ENCODE peak calls at places on chromosomes 1 and 21, in ten cellular contexts. H is mucosa of gallbladder; T is activated naive CD4-positive, alpha-beta T cell; G is colonic mucosa; S is frontal cortex; P is CD8-positive, alpha-beta T cell; I is RWPE1; Y is NCI-H1694 treated with DMSO at 0.1 percent for 48 hours; V is SW480; Z is prostate gland. Q is an unnamed sample.

GRCh38 chr1:245475961-245476522 is 321.3 kb downstream of the KIF26B start:
- DNase-seq in Y (no peak), P (no peak), S (no peak), T (no peak), V (no peak), G (no peak), I (no peak), Z (no peak), H (no peak), Q (no peak)

GRCh38 chr1:92536593-92537332 is 50.0 kb upstream of the GFI1 start:
- DNase-seq in T (no peak), P (no peak), V (peak), G (no peak), Y (no peak), I (no peak), S (no peak), H (no peak), Z (no peak), Q (no peak)

GRCh38 chr21:34886554-34887385 is 162.3 kb downstream of the RUNX1 start:
- DNase-seq in T (no peak), Z (no peak), H (no peak), V (peak), S (no peak), P (no peak), Y (no peak), G (peak), I (no peak), Q (no peak)

GRCh38 chr1:58577676-58578073 is 623 bp upstream of the TACSTD2 start:
- DNase-seq in T (no peak), Z (no peak), V (no peak), P (no peak), G (no peak), I (no peak), H (no peak), S (no peak), Y (no peak), Q (no peak)

GRCh38 chr1:217274416-217274815 is 356.5 kb downstream of the GPATCH2 start:
- DNase-seq in S (no peak), V (no peak), T (no peak), H (no peak), Y (no peak), P (no peak), G (no peak), Z (no peak), I (no peak), Q (no peak)

GRCh38 chr1:71047635-71048607 is at the start of gene PTGER3:
- DNase-seq in P (peak), I (no peak), V (peak), Y (peak), Z (peak), T (no peak), H (peak), S (no peak), G (peak), Q (no peak)

GRCh38 chr1:199821029-199821779 is 206.3 kb upstream of the NR5A2 start:
- DNase-seq in S (no peak), I (no peak), G (peak), T (no peak), V (no peak), H (no peak), P (no peak), Y (no peak), Z (no peak), Q (no peak)

GRCh38 chr1:160537714-160538665 is 14.9 kb upstream of the SLAMF6 start:
- DNase-seq in Y (no peak), G (no peak), H (no peak), I (no peak), P (no peak), T (no peak), V (no peak), Z (no peak), S (no peak), Q (no peak)

GRCh38 chr1:38848069-38848468 is 11.5 kb downstream of the RRAGC start:
- DNase-seq in S (no peak), P (no peak), Y (no peak), Z (no peak), V (no peak), T (no peak), G (no peak), I (no peak), H (no peak), Q (no peak)

GRCh38 chr1:175338447-175339135 is 146.0 kb upstream of the KIAA0040 start:
- DNase-seq in S (no peak), P (peak), Y (no peak), Z (no peak), T (peak), V (peak), H (no peak), I (no peak), G (peak), Q (no peak)

GRCh38 chr1:172286629-172287076 is 133.8 kb upstream of the C1orf105 start:
- DNase-seq in Y (peak), Z (no peak), G (no peak), I (no peak), S (no peak), T (no peak), H (peak), P (no peak), V (no peak), Q (no peak)

GRCh38 chr1:9883585-9884449 is 26.3 kb downstream of the CTNNBIP1 start:
- DNase-seq in I (no peak), V (no peak), T (no peak), S (no peak), Y (no peak), P (no peak), G (no peak), H (no peak), Z (no peak), Q (no peak)

GRCh38 chr1:9606458-9606857 is 17.7 kb downstream of the TMEM201 start:
- DNase-seq in P (no peak), V (no peak), S (no peak), Y (no peak), T (no peak), H (no peak), I (no peak), Z (no peak), G (no peak), Q (no peak)

GRCh38 chr1:101993703-101994102 is 3.0 kb downstream of the OLFM3 start:
- DNase-seq in S (no peak), P (no peak), V (peak), Z (no peak), Y (no peak), H (no peak), T (no peak), G (no peak), I (no peak), Q (no peak)

GRCh38 chr1:218931331-218931730 is 242.3 kb upstream of the LYPLAL1 start:
- DNase-seq in I (no peak), Y (no peak), V (no peak), T (no peak), P (no peak), G (no peak), H (no peak), Z (no peak), S (no peak), Q (no peak)

GRCh38 chr1:33348194-33348593 is 27.3 kb upstream of the A3GALT2 start:
- DNase-seq in H (no peak), Y (no peak), G (no peak), I (no peak), V (no peak), T (no peak), P (no peak), S (no peak), Z (no peak), Q (no peak)

GRCh38 chr1:85656948-85657347 is 51.3 kb downstream of the ZNHIT6 start:
- DNase-seq in T (no peak), Y (no peak), S (no peak), V (no peak), I (peak), Z (no peak), H (no peak), P (no peak), G (no peak), Q (no peak)

GRCh38 chr21:44701023-44701400 is 4.0 kb downstream of the KRTAP10-12 start:
- DNase-seq in I (no peak), Z (no peak), H (no peak), V (no peak), S (no peak), G (no peak), P (no peak), Y (no peak), T (no peak), Q (no peak)

GRCh38 chr1:204267191-204267601 is 53.4 kb upstream of the GOLT1A start:
- DNase-seq in Z (no peak), H (no peak), G (no peak), P (no peak), Y (no peak), V (no peak), S (peak), I (no peak), T (no peak), Q (no peak)

GRCh38 chr1:205450448-205450847 is 5.4 kb downstream of the BLACAT1 start:
- DNase-seq in V (peak), G (no peak), P (no peak), S (no peak), Y (no peak), Z (no peak), T (no peak), I (no peak), H (no peak), Q (no peak)

GRCh38 chr1:170481000-170481399 is 51.0 kb upstream of the GORAB start:
- DNase-seq in P (no peak), H (no peak), Z (no peak), I (no peak), S (no peak), G (no peak), T (no peak), Y (no peak), V (no peak), Q (no peak)

GRCh38 chr21:41681336-41681801 is 85.5 kb downstream of the RIPK4 start:
- DNase-seq in P (no peak), H (peak), G (no peak), I (no peak), V (no peak), T (no peak), Y (no peak), Z (peak), S (no peak), Q (no peak)

GRCh38 chr1:224333309-224333926 is 3.4 kb upstream of the NVL start:
- DNase-seq in P (no peak), G (peak), H (no peak), V (peak), Z (peak), T (no peak), I (peak), S (peak), Y (peak), Q (no peak)

GRCh38 chr1:38392866-38393265 is 346.3 kb upstream of the POU3F1 start:
- DNase-seq in T (no peak), H (no peak), I (no peak), Y (no peak), V (no peak), P (no peak), S (no peak), Z (no peak), G (no peak), Q (no peak)

GRCh38 chr1:248901578-248901977 is 4.5 kb upstream of the PGBD2 start:
- DNase-seq in T (no peak), V (no peak), G (no peak), Z (no peak), S (no peak), Y (no peak), H (no peak), P (no peak), I (no peak), Q (no peak)

GRCh38 chr1:167221804-167222610 is 1.3 kb downstream of the POU2F1 start:
- DNase-seq in G (peak), Y (peak), V (peak), Z (peak), S (peak), I (peak), T (peak), H (peak), P (peak), Q (no peak)

GRCh38 chr21:33642896-33643657 is 776 bp downstream of the ITSN1 start:
- DNase-seq in I (peak), S (peak), H (no peak), G (peak), P (no peak), V (peak), Y (no peak), Z (peak), T (no peak), Q (no peak)

GRCh38 chr1:206909167-206909882 is 12.1 kb downstream of the IL24 start:
- DNase-seq in Z (peak), H (peak), P (no peak), I (peak), G (peak), S (no peak), V (peak), T (peak), Y (peak), Q (no peak)

GRCh38 chr1:163670980-163671757 is 349.4 kb downstream of the NUF2 start:
- DNase-seq in G (peak), Z (no peak), S (no peak), P (no peak), Y (no peak), V (no peak), I (no peak), T (no peak), H (no peak), Q (no peak)

GRCh38 chr1:88061106-88061829 is 622.8 kb upstream of the PKN2 start:
- DNase-seq in I (peak), S (no peak), T (no peak), H (peak), Z (peak), Y (no peak), G (peak), P (no peak), V (peak), Q (no peak)

GRCh38 chr1:206030714-206031113 is 7.0 kb upstream of the CTSE start:
- DNase-seq in P (peak), I (peak), S (no peak), Y (peak), H (peak), V (peak), Z (peak), T (peak), G (peak), Q (no peak)

GRCh38 chr1:98147280-98147679 is 226.4 kb upstream of the DPYD start:
- DNase-seq in I (no peak), P (no peak), G (no peak), V (no peak), Z (no peak), S (no peak), Y (no peak), T (no peak), H (no peak), Q (no peak)

GRCh38 chr1:17509320-17509719 is 30.2 kb upstream of the ARHGEF10L start:
- DNase-seq in H (no peak), V (no peak), S (no peak), I (no peak), T (no peak), P (no peak), G (no peak), Z (no peak), Y (no peak), Q (no peak)

GRCh38 chr1:198125995-198126758 is 30.6 kb upstream of the NEK7 start:
- DNase-seq in T (no peak), Z (no peak), P (no peak), G (no peak), I (peak), S (no peak), H (no peak), V (no peak), Y (no peak), Q (no peak)

GRCh38 chr21:42373181-42373907 is 7.0 kb upstream of the TFF1 start:
- DNase-seq in I (no peak), G (no peak), H (no peak), Z (no peak), V (no peak), P (no peak), Y (no peak), S (no peak), T (no peak), Q (no peak)

GRCh38 chr21:36966846-36967657 is 583 bp upstream of the HLCS start:
- DNase-seq in S (no peak), P (no peak), T (no peak), Y (no peak), G (no peak), I (no peak), V (peak), Z (no peak), H (no peak), Q (no peak)

GRCh38 chr1:66316464-66317155 is 217.3 kb upstream of the SGIP1 start:
- DNase-seq in I (no peak), T (no peak), P (no peak), V (no peak), S (no peak), H (no peak), Z (peak), Y (no peak), G (no peak), Q (no peak)

Q was measured in D721Med.